ENCODE peak calls at places on chromosome 6, in six cellular contexts. P is pancreas, Q is psoas muscle, J is heart right ventricle, U is heart left ventricle, C is SK-N-SH. K is an unnamed sample.
A peak's percentile ranks its signal among the peaks of the same experiment; 100 is the strongest.

GRCh38 chr6:107305391-107305790 is 154.0 kb downstream of the PDSS2 start:
- DNase-seq in C (no peak), P (no peak), U (no peak), J (no peak), Q (no peak), K (no peak)

GRCh38 chr6:108897371-108897770 is 49.1 kb downstream of the ARMC2 start:
- DNase-seq in J (peak; percentile 19), U (peak; percentile 58), Q (no peak), C (no peak), P (no peak), K (no peak)

GRCh38 chr6:144378437-144378836 is 93.3 kb downstream of the UTRN start:
- DNase-seq in C (no peak), J (no peak), Q (no peak), U (no peak), P (no peak), K (no peak)

GRCh38 chr6:34128045-34128444 is 17.8 kb downstream of the GRM4 start:
- DNase-seq in U (no peak), J (no peak), C (no peak), P (no peak), Q (no peak), K (no peak)

GRCh38 chr6:107313776-107314175 is 145.6 kb downstream of the PDSS2 start:
- DNase-seq in Q (no peak), P (no peak), U (no peak), C (no peak), J (no peak), K (no peak)

GRCh38 chr6:140609321-140609720 is 1234.9 kb upstream of the CITED2 start:
- DNase-seq in C (no peak), U (no peak), J (no peak), Q (no peak), P (no peak), K (no peak)

GRCh38 chr6:138491020-138491419 is 8.3 kb downstream of the NHSL1 start:
- DNase-seq in Q (no peak), C (no peak), U (no peak), P (no peak), J (no peak), K (no peak)

GRCh38 chr6:31878761-31879542 is at the start of gene SLC44A4:
- DNase-seq in Q (no peak), P (no peak), C (no peak), U (no peak), J (no peak), K (no peak)

GRCh38 chr6:38542031-38542430 is 97.7 kb downstream of the BTBD9 start:
- DNase-seq in P (no peak), C (no peak), Q (no peak), J (no peak), U (no peak), K (no peak)

GRCh38 chr6:46244670-46245069 is 73.9 kb upstream of the ENPP5 start:
- DNase-seq in P (no peak), Q (no peak), C (no peak), J (no peak), U (no peak), K (no peak)

GRCh38 chr6:133707456-133707855 is 181.5 kb upstream of the TCF21 start:
- DNase-seq in P (no peak), Q (no peak), J (no peak), U (no peak), C (no peak), K (no peak)

GRCh38 chr6:149182262-149182661 is 135.2 kb upstream of the TAB2 start:
- DNase-seq in P (no peak), J (no peak), C (no peak), Q (no peak), U (no peak), K (no peak)

GRCh38 chr6:4297348-4297747 is 162.0 kb upstream of the ECI2 start:
- DNase-seq in U (no peak), J (no peak), P (no peak), C (no peak), Q (no peak), K (peak; percentile 47)

GRCh38 chr6:166765234-166765541 is 138.1 kb upstream of the RPS6KA2 start:
- DNase-seq in P (no peak), C (no peak), J (no peak), Q (no peak), U (no peak), K (no peak)

GRCh38 chr6:140311146-140311545 is 936.7 kb upstream of the CITED2 start:
- DNase-seq in P (no peak), J (no peak), C (no peak), U (no peak), Q (no peak), K (no peak)

GRCh38 chr6:87656857-87657256 is 45.2 kb downstream of the AKIRIN2 start:
- DNase-seq in C (no peak), J (no peak), Q (no peak), P (no peak), U (no peak), K (no peak)

GRCh38 chr6:80637312-80637711 is 530.8 kb downstream of the BCKDHB start:
- DNase-seq in C (no peak), U (no peak), P (no peak), Q (no peak), J (no peak), K (no peak)

GRCh38 chr6:56329296-56330050 is 82.1 kb upstream of the COL21A1 start:
- DNase-seq in Q (no peak), P (no peak), J (no peak), C (no peak), U (no peak), K (no peak)

GRCh38 chr6:161141173-161141572 is 132.7 kb downstream of the AGPAT4 start:
- DNase-seq in U (no peak), J (no peak), Q (no peak), P (no peak), C (no peak), K (peak; percentile 17)

GRCh38 chr6:90083891-90084290 is 189.6 kb downstream of the GJA10 start:
- DNase-seq in P (no peak), J (no peak), Q (no peak), U (no peak), C (no peak), K (no peak)

GRCh38 chr6:165880721-165881120 is 217.7 kb upstream of the PDE10A start:
- DNase-seq in C (no peak), P (no peak), U (no peak), J (no peak), Q (no peak), K (no peak)

GRCh38 chr6:105484238-105485161 is 81.6 kb upstream of the PREP start:
- DNase-seq in J (no peak), P (no peak), Q (no peak), C (peak; percentile 25), U (no peak), K (no peak)

GRCh38 chr6:144379356-144379755 is 94.2 kb downstream of the UTRN start:
- DNase-seq in J (no peak), U (no peak), Q (no peak), P (no peak), C (no peak), K (no peak)

GRCh38 chr6:160462551-160463109 is 114.5 kb downstream of the SLC22A3 start:
- DNase-seq in Q (no peak), P (no peak), J (no peak), U (no peak), C (no peak), K (no peak)

GRCh38 chr6:156697224-156697623 is 80.0 kb upstream of the ARID1B start:
- DNase-seq in Q (no peak), U (no peak), J (no peak), P (no peak), C (no peak), K (no peak)

GRCh38 chr6:90911600-90911999 is 324.7 kb upstream of the MAP3K7 start:
- DNase-seq in Q (no peak), C (no peak), J (no peak), U (no peak), P (no peak), K (no peak)

GRCh38 chr6:35044145-35044745 is 96.9 kb downstream of the TCP11 start:
- DNase-seq in U (peak; percentile 51), Q (no peak), P (no peak), J (no peak), C (no peak), K (peak; percentile 42)

GRCh38 chr6:152142116-152142515 is 334.6 kb downstream of the ESR1 start:
- DNase-seq in U (no peak), J (no peak), C (no peak), Q (no peak), P (no peak), K (no peak)

GRCh38 chr6:157099912-157100593 is 223.3 kb downstream of the TMEM242 start:
- DNase-seq in C (no peak), J (no peak), U (no peak), Q (no peak), P (no peak), K (no peak)

GRCh38 chr6:5942591-5942990 is 64.1 kb downstream of the NRN1 start:
- DNase-seq in C (no peak), U (no peak), P (no peak), Q (no peak), J (no peak), K (no peak)

GRCh38 chr6:170137176-170137891 is 153.5 kb downstream of the DLL1 start:
- DNase-seq in C (no peak), P (no peak), Q (peak; percentile 76), J (peak; percentile 45), U (peak; percentile 80), K (no peak)
- H3K9me3 ChIP-seq in C (no peaks in the 10 kb centered on the region), P (no peaks in the 10 kb centered on the region), Q (no peaks in the 10 kb centered on the region), J (no peaks in the 10 kb centered on the region), U (no peaks in the 10 kb centered on the region), K (no peaks in the 10 kb centered on the region)

GRCh38 chr6:73667798-73668197 is 14.0 kb upstream of the SLC17A5 start:
- DNase-seq in Q (no peak), U (no peak), P (no peak), C (no peak), J (no peak), K (no peak)
- H3K4me3 ChIP-seq in Q (no peak overlapping the region), U (no peak overlapping the region), P (no peak overlapping the region), C (no peak overlapping the region), J (no peak overlapping the region), K (no peak overlapping the region)

GRCh38 chr6:7112741-7113313 is 5.1 kb downstream of the RREB1 start:
- DNase-seq in U (peak; percentile 30), Q (no peak), P (no peak), C (peak; percentile 23), J (peak; percentile 30), K (no peak)
- H3K27ac ChIP-seq in U (no peak overlapping the region), Q (peak overlapping the region; percentile 81), P (peak overlapping the region; percentile 47), C (no peak overlapping the region), J (peak overlapping the region; percentile 23), K (no peak overlapping the region)

GRCh38 chr6:2714359-2714895 is 36.3 kb downstream of the MYLK4 start:
- DNase-seq in J (no peak), P (no peak), C (no peak), Q (no peak), U (no peak), K (no peak)
- H3K9me3 ChIP-seq in J (no peaks in the 10 kb centered on the region), P (no peaks in the 10 kb centered on the region), C (peaks cover 8% of the 10 kb centered on the region), Q (peaks cover 12% of the 10 kb centered on the region), U (peaks cover 17% of the 10 kb centered on the region), K (no peaks in the 10 kb centered on the region)

GRCh38 chr6:41200296-41200900 is 551 bp downstream of the TREML2 start:
- DNase-seq in C (no peak), U (no peak), Q (no peak), J (no peak), P (no peak), K (peak; percentile 49)
- H3K4me3 ChIP-seq in C (no peak overlapping the region), U (no peak overlapping the region), Q (no peak overlapping the region), J (no peak overlapping the region), P (no peak overlapping the region), K (no peak overlapping the region)

DNA sequence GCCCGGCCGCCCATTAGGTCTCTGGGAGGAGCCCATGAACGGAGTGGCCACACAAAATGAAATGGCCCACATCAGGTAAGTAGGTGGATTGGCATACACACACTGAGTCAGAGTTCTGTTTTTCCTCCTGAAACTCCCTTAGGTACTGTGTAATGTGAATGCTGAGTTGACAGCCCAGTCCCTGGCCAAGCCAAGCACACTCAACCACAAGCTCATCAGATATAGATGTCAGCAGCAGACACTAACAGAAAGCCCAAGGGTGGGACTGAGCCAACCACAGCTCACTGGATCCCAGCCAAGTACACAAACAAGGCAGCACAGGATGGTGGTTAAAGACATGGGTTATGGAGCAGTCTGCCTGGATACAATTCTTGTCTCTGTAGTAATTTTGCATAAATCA is 403.4 kb downstream of the GJA1 start:
- DNase-seq in U (peak; percentile 48), C (no peak), P (no peak), Q (no peak), J (peak; percentile 37), K (no peak)
- H3K27ac ChIP-seq in U (no peak overlapping the region), C (peak overlapping the region; percentile 18), P (no peak overlapping the region), Q (no peak overlapping the region), J (no peak overlapping the region), K (no peak overlapping the region)